ENCODE peak calls at places on chromosomes 2 and 18, in five cellular contexts. One of them, this sample, is unnamed.

GRCh38 chr2:222706616-222707015 is 35.2 kb downstream of the MOGAT1 start:
- DNase-seq in GM12878: no peak
- DNase-seq in K562: no peak
- DNase-seq in A549: no peak
- DNase-seq in HepG2: no peak
- DNase-seq in this sample: no peak

GRCh38 chr18:55856191-55856590 is 268.2 kb upstream of the TCF4 start:
- DNase-seq in A549: peak; percentile 18
- DNase-seq in K562: no peak
- DNase-seq in GM12878: no peak
- DNase-seq in HepG2: no peak
- DNase-seq in this sample: peak; percentile 90

GRCh38 chr2:3589086-3589485 is 5.8 kb upstream of the COLEC11 start:
- DNase-seq in K562: no peak
- DNase-seq in HepG2: no peak
- DNase-seq in GM12878: no peak
- DNase-seq in A549: no peak
- DNase-seq in this sample: no peak

GRCh38 chr2:54644236-54644635 is 79.2 kb upstream of the EML6 start:
- DNase-seq in A549: no peak
- DNase-seq in K562: no peak
- DNase-seq in HepG2: no peak
- DNase-seq in GM12878: no peak
- DNase-seq in this sample: no peak

GRCh38 chr2:121217627-121218026 is 67.4 kb downstream of the TFCP2L1 start:
- DNase-seq in K562: no peak
- DNase-seq in A549: no peak
- DNase-seq in GM12878: no peak
- DNase-seq in HepG2: no peak
- DNase-seq in this sample: no peak

GRCh38 chr2:16258350-16258749 is 318.0 kb downstream of the MYCN start:
- DNase-seq in K562: no peak
- DNase-seq in A549: no peak
- DNase-seq in GM12878: no peak
- DNase-seq in HepG2: no peak
- DNase-seq in this sample: no peak

GRCh38 chr2:172792711-172793110 is 57.1 kb downstream of the RAPGEF4 start:
- DNase-seq in A549: no peak
- DNase-seq in K562: no peak
- DNase-seq in HepG2: no peak
- DNase-seq in GM12878: no peak
- DNase-seq in this sample: peak; percentile 68

GRCh38 chr2:110219496-110220192 is 7.3 kb upstream of the MTLN start:
- DNase-seq in A549: no peak
- DNase-seq in K562: no peak
- DNase-seq in HepG2: no peak
- DNase-seq in GM12878: no peak
- DNase-seq in this sample: peak; percentile 48

GRCh38 chr2:197927994-197928393 is 123.6 kb downstream of the PLCL1 start:
- DNase-seq in A549: no peak
- DNase-seq in GM12878: no peak
- DNase-seq in K562: no peak
- DNase-seq in HepG2: no peak
- DNase-seq in this sample: no peak

GRCh38 chr2:1227289-1227900 is 185.9 kb upstream of the TPO start:
- DNase-seq in GM12878: no peak
- DNase-seq in A549: no peak
- DNase-seq in HepG2: no peak
- DNase-seq in K562: peak; percentile 2
- DNase-seq in this sample: no peak

GRCh38 chr2:173279528-173279868 is 75.2 kb upstream of the CDCA7 start:
- DNase-seq in GM12878: no peak
- DNase-seq in A549: no peak
- DNase-seq in K562: no peak
- DNase-seq in HepG2: no peak
- DNase-seq in this sample: no peak

GRCh38 chr2:71832388-71832787 is 315.3 kb downstream of the CYP26B1 start:
- DNase-seq in K562: no peak
- DNase-seq in A549: no peak
- DNase-seq in HepG2: no peak
- DNase-seq in GM12878: no peak
- DNase-seq in this sample: no peak

GRCh38 chr2:124091721-124092120 is 66.6 kb downstream of the CNTNAP5 start:
- DNase-seq in HepG2: no peak
- DNase-seq in GM12878: no peak
- DNase-seq in K562: no peak
- DNase-seq in A549: no peak
- DNase-seq in this sample: no peak

GRCh38 chr2:238905224-238905623 is 57.3 kb downstream of the TWIST2 start:
- DNase-seq in K562: no peak
- DNase-seq in GM12878: no peak
- DNase-seq in A549: no peak
- DNase-seq in HepG2: no peak
- DNase-seq in this sample: no peak

GRCh38 chr2:11393711-11394236 is 49.3 kb upstream of the ROCK2 start:
- DNase-seq in HepG2: no peak
- DNase-seq in K562: peak; percentile 26
- DNase-seq in A549: no peak
- DNase-seq in GM12878: no peak
- DNase-seq in this sample: peak; percentile 67

GRCh38 chr2:23673830-23674679 is 252.9 kb downstream of the ATAD2B start:
- DNase-seq in HepG2: peak; percentile 30
- DNase-seq in GM12878: no peak
- DNase-seq in A549: no peak
- DNase-seq in K562: peak; percentile 34
- DNase-seq in this sample: no peak

GRCh38 chr2:70087703-70088507 is 628 bp downstream of the PCBP1 start:
- DNase-seq in GM12878: no peak
- DNase-seq in K562: peak; percentile 80
- DNase-seq in A549: peak; percentile 55
- DNase-seq in HepG2: peak; percentile 64
- DNase-seq in this sample: peak; percentile 58

GRCh38 chr2:104332733-104333132 is 521.2 kb upstream of the POU3F3 start:
- DNase-seq in A549: no peak
- DNase-seq in GM12878: no peak
- DNase-seq in HepG2: no peak
- DNase-seq in K562: no peak
- DNase-seq in this sample: no peak

DNA sequence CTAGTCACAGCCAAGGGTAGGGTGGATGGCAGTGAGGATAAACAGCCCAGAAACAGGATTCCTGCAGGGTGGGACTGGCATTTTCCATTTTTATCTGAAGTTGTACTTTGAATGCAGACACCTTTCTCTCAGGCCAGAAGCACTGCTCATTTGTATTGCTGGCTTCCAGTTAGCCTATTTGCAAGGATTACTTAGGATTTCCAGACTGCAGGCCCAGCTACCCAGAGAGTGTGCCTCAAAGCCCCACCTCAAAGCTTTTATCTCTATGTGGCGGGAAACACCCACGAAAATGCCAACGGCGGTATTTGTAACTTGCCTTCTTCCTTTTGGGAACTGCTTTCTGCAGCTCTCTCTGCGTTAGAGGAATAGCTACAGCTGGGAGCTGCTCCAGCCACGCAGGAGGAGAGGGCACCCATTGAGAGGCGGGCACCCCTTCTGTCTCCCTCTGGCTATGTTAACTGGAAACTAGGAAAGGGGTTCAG is 144.8 kb downstream of the TGIF1 start:
- DNase-seq in K562: peak; percentile 62
- DNase-seq in GM12878: no peak
- DNase-seq in A549: no peak
- DNase-seq in HepG2: peak; percentile 30
- DNase-seq in this sample: peak; percentile 49
- TF ChIP-seq CEBPB in K562: no peak
- TF ChIP-seq CEBPB in GM12878: no peak
- TF ChIP-seq CEBPB in A549: no peak
- TF ChIP-seq CEBPB in HepG2: no peak
- TF ChIP-seq CEBPB in this sample: no peak

DNA sequence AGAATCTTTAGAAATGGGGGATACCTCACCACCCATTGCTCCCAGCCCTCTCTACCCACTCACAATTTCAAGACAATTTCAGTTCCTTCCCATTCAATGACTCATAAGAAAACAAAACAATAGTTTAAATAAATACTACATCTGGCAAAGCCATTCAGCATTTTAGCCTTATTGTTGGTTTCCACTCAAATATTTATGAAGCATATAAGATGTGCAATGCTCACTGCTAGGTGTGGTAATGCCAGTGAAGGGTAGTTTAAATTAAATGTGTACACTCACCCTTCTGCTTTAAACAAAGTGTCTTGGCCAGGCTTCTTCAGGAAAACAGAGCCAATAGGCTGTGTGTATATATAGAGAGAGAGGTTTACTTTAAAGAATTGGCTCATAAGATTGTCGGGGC is 37.0 kb downstream of the INO80C start:
- DNase-seq in GM12878: no peak
- DNase-seq in HepG2: no peak
- DNase-seq in K562: no peak
- DNase-seq in A549: no peak
- DNase-seq in this sample: peak; percentile 75
- TF ChIP-seq BHLHE40 in GM12878: no peak
- TF ChIP-seq BHLHE40 in HepG2: no peak
- TF ChIP-seq BHLHE40 in K562: no peak
- TF ChIP-seq BHLHE40 in A549: no peak
- TF ChIP-seq BHLHE40 in this sample: no peak

DNA sequence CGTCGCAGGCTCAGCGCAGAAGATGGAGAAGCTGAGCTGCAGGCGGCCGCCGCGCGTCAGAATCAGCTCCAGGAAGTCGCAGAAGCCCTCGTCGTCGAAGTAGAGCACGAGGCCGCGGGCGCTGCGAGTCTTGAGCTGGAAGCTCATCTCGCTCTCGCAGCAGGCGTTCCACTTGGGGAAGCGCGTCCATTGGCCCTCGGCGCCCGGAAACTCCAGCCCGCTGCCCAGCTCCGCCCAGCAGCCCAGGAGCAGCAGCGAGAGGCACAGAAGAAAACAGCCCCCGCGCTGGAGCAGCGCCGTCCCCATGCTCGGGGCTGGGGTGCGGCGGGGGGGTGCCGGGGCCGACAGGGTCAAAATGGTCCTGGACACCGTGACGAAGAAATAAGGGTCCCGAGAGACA is 4.0 kb downstream of the NRXN1 start:
- DNase-seq in A549: no peak
- DNase-seq in K562: no peak
- DNase-seq in HepG2: no peak
- DNase-seq in GM12878: no peak
- DNase-seq in this sample: no peak
- TF ChIP-seq CEBPB in A549: no peak
- TF ChIP-seq CEBPB in K562: no peak
- TF ChIP-seq CEBPB in HepG2: no peak
- TF ChIP-seq CEBPB in GM12878: no peak
- TF ChIP-seq CEBPB in this sample: no peak

DNA sequence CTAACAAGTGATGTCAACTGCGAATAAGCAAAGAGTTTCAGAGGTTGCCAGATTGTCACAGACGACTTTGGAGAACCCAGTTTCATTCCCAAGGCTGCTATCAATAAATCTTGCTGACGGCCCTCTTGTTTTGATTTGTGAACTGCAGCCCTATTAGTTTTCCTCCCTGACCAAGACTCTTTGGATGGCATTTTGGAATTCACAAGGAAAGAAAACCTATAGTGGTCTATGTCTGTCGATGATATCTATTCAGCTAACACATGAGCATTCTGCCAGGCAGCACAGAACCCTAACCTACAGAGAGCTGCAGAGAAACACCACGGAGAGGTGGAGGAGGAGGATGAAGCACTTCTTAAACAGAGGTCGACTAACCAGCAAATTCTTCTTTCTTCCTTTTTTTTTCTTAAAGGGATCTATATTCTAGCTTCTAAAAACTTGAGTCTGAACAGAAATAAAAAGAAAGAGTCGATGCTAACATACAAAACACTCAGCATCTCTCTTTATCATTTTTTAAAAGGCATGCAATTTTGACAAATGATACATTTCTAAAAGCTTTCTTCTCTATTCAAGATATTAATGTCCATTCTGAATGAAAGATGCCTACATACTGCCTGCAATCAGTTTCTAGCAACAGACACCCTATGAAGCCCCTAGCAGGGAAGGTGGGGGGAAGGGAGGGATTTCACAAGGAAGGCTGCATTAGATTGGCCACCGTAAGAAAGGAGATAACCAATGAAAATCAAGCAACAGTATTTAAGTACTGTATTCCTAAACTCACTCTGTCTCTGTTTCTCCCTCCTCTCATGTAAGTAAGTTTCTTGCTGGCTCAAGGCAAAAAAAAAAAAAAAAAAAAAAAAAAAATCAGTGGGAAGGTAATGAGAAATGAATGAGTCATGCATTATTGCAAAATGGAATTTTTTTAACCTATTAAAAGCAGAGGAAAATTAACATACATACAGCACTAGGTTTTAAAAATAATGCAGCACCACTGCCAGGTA is 83.0 kb upstream of the CHRNA1 start:
- DNase-seq in HepG2: no peak
- DNase-seq in A549: no peak
- DNase-seq in GM12878: no peak
- DNase-seq in K562: no peak
- DNase-seq in this sample: peak; percentile 97
- TF ChIP-seq BHLHE40 in HepG2: no peak
- TF ChIP-seq BHLHE40 in A549: no peak
- TF ChIP-seq BHLHE40 in GM12878: no peak
- TF ChIP-seq BHLHE40 in K562: no peak
- TF ChIP-seq BHLHE40 in this sample: no peak